ENCODE peak calls at places on chromosomes 4 and X, in four cellular contexts. F is head of caudate nucleus; T is HTR-8/SVneo; N is naive thymus-derived CD8-positive, alpha-beta T cell. R is an unnamed sample.

GRCh38 chr4:40196724-40197281 is at the start of gene RHOH:
- DNase-seq in F (no peak), T (no peak), N (peak), R (no peak)

GRCh38 chr4:7964890-7965662 is 25.4 kb upstream of the AFAP1 start:
- DNase-seq in F (peak), T (no peak), N (no peak), R (no peak)

GRCh38 chr4:36292551-36293188 is 11.3 kb downstream of the DTHD1 start:
- DNase-seq in F (peak), T (no peak), N (no peak), R (no peak)

GRCh38 chrX:48761674-48762471 is at the start of gene GLOD5:
- DNase-seq in F (no peak), T (peak), N (no peak), R (no peak)

GRCh38 chr4:27775156-27775555 is 914.5 kb downstream of the STIM2 start:
- DNase-seq in F (no peak), T (no peak), N (no peak), R (no peak)

GRCh38 chr4:173365359-173365996 is 5.3 kb upstream of the SAP30 start:
- DNase-seq in F (no peak), T (no peak), N (no peak), R (no peak)

GRCh38 chr4:109966891-109967481 is 54.3 kb downstream of the EGF start:
- DNase-seq in F (no peak), T (no peak), N (no peak), R (no peak)

GRCh38 chr4:154076921-154077320 is 288.0 kb upstream of the SFRP2 start:
- DNase-seq in F (no peak), T (no peak), N (no peak), R (no peak)

GRCh38 chr4:171932238-171932637 is 119.0 kb downstream of the GALNTL6 start:
- DNase-seq in F (no peak), T (no peak), N (no peak), R (no peak)

GRCh38 chrX:1384738-1385250 is 7.1 kb downstream of the SLC25A6 start:
- DNase-seq in F (peak), T (no peak), N (no peak), R (no peak)

GRCh38 chrX:40469316-40469715 is 111.5 kb upstream of the ATP6AP2 start:
- DNase-seq in F (no peak), T (no peak), N (no peak), R (no peak)

GRCh38 chr4:67909910-67910905 is 26.4 kb upstream of the TMPRSS11D start:
- DNase-seq in F (no peak), T (no peak), N (peak), R (no peak)

GRCh38 chr4:4867745-4868505 is 8.5 kb downstream of the MSX1 start:
- DNase-seq in F (no peak), T (no peak), N (no peak), R (no peak)

GRCh38 chr4:64340243-64341110 is 68.8 kb downstream of the TECRL start:
- DNase-seq in F (no peak), T (no peak), N (no peak), R (no peak)

GRCh38 chr4:167616471-167616870 is 382.2 kb upstream of the SPOCK3 start:
- DNase-seq in F (no peak), T (peak), N (no peak), R (no peak)

GRCh38 chr4:94827481-94828110 is 69.8 kb downstream of the BMPR1B start:
- DNase-seq in F (no peak), T (peak), N (no peak), R (no peak)

GRCh38 chr4:91116861-91117260 is 989.7 kb downstream of the CCSER1 start:
- DNase-seq in F (no peak), T (peak), N (no peak), R (no peak)

GRCh38 chrX:109987884-109988283 is 15.0 kb upstream of the TMEM164 start:
- DNase-seq in F (no peak), T (no peak), N (no peak), R (no peak)

GRCh38 chr4:184899261-184900134 is 73.7 kb upstream of the ACSL1 start:
- DNase-seq in F (no peak), T (no peak), N (no peak), R (no peak)

GRCh38 chr4:10108391-10108790 is 8.2 kb downstream of the WDR1 start:
- DNase-seq in F (no peak), T (no peak), N (no peak), R (no peak)

GRCh38 chrX:110665636-110666035 is 130.0 kb downstream of the CHRDL1 start:
- DNase-seq in F (peak), T (no peak), N (no peak), R (peak)

GRCh38 chrX:110477593-110478228 is 119.1 kb downstream of the RTL9 start:
- DNase-seq in F (no peak), T (no peak), N (no peak), R (no peak)

GRCh38 chr4:120066182-120066524 is 495 bp downstream of the MAD2L1 start:
- DNase-seq in F (peak), T (no peak), N (no peak), R (no peak)

GRCh38 chrX:44415639-44416386 is 72.3 kb upstream of the EFHC2 start:
- DNase-seq in F (no peak), T (no peak), N (no peak), R (no peak)

GRCh38 chrX:123277821-123278220 is 93.7 kb downstream of the GRIA3 start:
- DNase-seq in F (no peak), T (no peak), N (no peak), R (no peak)

GRCh38 chrX:10111364-10112148 is 45.2 kb upstream of the CLCN4 start:
- DNase-seq in F (peak), T (no peak), N (peak), R (no peak)

GRCh38 chrX:318739-319578 is at the start of gene GTPBP6:
- DNase-seq in F (peak), T (peak), N (peak), R (peak)

GRCh38 chr4:73620115-73620792 is at the start of gene RASSF6:
- DNase-seq in F (no peak), T (no peak), N (no peak), R (no peak)

GRCh38 chrX:18938710-18939109 is 45.2 kb downstream of the PHKA2 start:
- DNase-seq in F (no peak), T (no peak), N (no peak), R (no peak)

GRCh38 chr4:182264139-182264752 is 21.0 kb downstream of the TENM3 start:
- DNase-seq in F (no peak), T (no peak), N (no peak), R (peak)

GRCh38 chr4:183450108-183450507 is 5.7 kb downstream of the CDKN2AIP start:
- DNase-seq in F (no peak), T (no peak), N (no peak), R (no peak)

GRCh38 chr4:130183096-130183495 is 1087.1 kb downstream of the C4orf33 start:
- DNase-seq in F (no peak), T (no peak), N (no peak), R (no peak)

GRCh38 chrX:152138388-152138784 is at the start of gene MAGEA10:
- DNase-seq in F (no peak), T (no peak), N (no peak), R (no peak)

GRCh38 chr4:8391972-8392371 is 48.6 kb downstream of the ACOX3 start:
- DNase-seq in F (peak), T (no peak), N (no peak), R (peak)

GRCh38 chr4:142350886-142351285 is 495.2 kb downstream of the INPP4B start:
- DNase-seq in F (no peak), T (no peak), N (no peak), R (peak)

GRCh38 chr4:114519368-114519767 is 79.2 kb upstream of the UGT8 start:
- DNase-seq in F (no peak), T (no peak), N (no peak), R (peak)

GRCh38 chrX:22095306-22095705 is 63.2 kb downstream of the PHEX start:
- DNase-seq in F (no peak), T (no peak), N (no peak), R (no peak)

GRCh38 chr4:4574792-4575191 is 32.9 kb upstream of the STX18 start:
- DNase-seq in F (peak), T (peak), N (peak), R (peak)